ENCODE peak calls at places on chromosomes 5 and 9, in six cellular contexts. D is NCI-H2081; H is NCI-H460; P is CD8-positive, alpha-beta memory T cell; B is NCI-H510A treated with DMSO at 0.1 percent for 48 hours; L is HTR-8/SVneo. W is an unnamed sample.
A peak's percentile ranks its signal among the peaks of the same experiment; 100 is the strongest.

GRCh38 chr9:122265265-122265900 is 701 bp downstream of the MRRF start:
- DNase-seq in D (peak; percentile 47), P (peak; percentile 37), B (peak; percentile 59), H (no peak), L (peak; percentile 6), W (peak; percentile 46)

GRCh38 chr5:51156222-51156621 is 227.0 kb upstream of the ISL1 start:
- DNase-seq in D (no peak), H (no peak), L (no peak), P (no peak), B (no peak), W (no peak)

GRCh38 chr5:20694121-20694520 is 706.1 kb upstream of the CDH18 start:
- DNase-seq in H (no peak), P (no peak), L (no peak), B (no peak), D (no peak), W (no peak)

GRCh38 chr5:1068895-1069719 is 42.8 kb downstream of the SLC12A7 start:
- DNase-seq in P (no peak), D (no peak), H (no peak), L (no peak), B (no peak), W (no peak)

GRCh38 chr5:141094481-141095262 is at the start of gene PCDHB2:
- DNase-seq in B (peak; percentile 42), L (no peak), D (peak; percentile 72), H (peak; percentile 11), P (no peak), W (peak; percentile 29)

GRCh38 chr5:133256276-133256675 is 204.5 kb downstream of the HSPA4 start:
- DNase-seq in B (peak; percentile 43), D (peak; percentile 10), L (no peak), H (no peak), P (no peak), W (no peak)

GRCh38 chr5:68245325-68245724 is 29.8 kb downstream of the PIK3R1 start:
- DNase-seq in H (no peak), B (no peak), D (no peak), P (no peak), L (no peak), W (peak; percentile 44)

GRCh38 chr9:16627967-16628366 is 242.5 kb downstream of the BNC2 start:
- DNase-seq in P (no peak), L (no peak), B (no peak), D (peak; percentile 56), H (no peak), W (peak; percentile 68)

GRCh38 chr5:167934561-167934971 is 356.9 kb upstream of the WWC1 start:
- DNase-seq in D (no peak), B (no peak), H (no peak), L (no peak), P (no peak), W (peak; percentile 82)

GRCh38 chr9:91755761-91756638 is 194.0 kb downstream of the ROR2 start:
- DNase-seq in H (no peak), L (no peak), D (no peak), P (no peak), B (no peak), W (no peak)

GRCh38 chr5:41863871-41864486 is 6.2 kb downstream of the OXCT1 start:
- DNase-seq in D (no peak), B (no peak), L (no peak), H (no peak), P (no peak), W (no peak)

GRCh38 chr5:16934669-16935068 is 1.4 kb downstream of the MYO10 start:
- DNase-seq in P (no peak), L (no peak), D (no peak), B (peak; percentile 56), H (no peak), W (peak; percentile 20)

GRCh38 chr5:18807256-18808193 is 1173.3 kb downstream of the TAF11L14 start:
- DNase-seq in D (no peak), P (no peak), L (no peak), B (no peak), H (no peak), W (no peak)

GRCh38 chr9:2493578-2493977 is 128.0 kb upstream of the VLDLR start:
- DNase-seq in H (no peak), D (no peak), L (no peak), P (no peak), B (no peak), W (no peak)

GRCh38 chr9:129836342-129837007 is 1.2 kb downstream of the USP20 start:
- DNase-seq in D (no peak), H (no peak), P (peak; percentile 28), B (no peak), L (no peak), W (no peak)

GRCh38 chr9:102038006-102038405 is 299.6 kb upstream of the GRIN3A start:
- DNase-seq in B (no peak), P (no peak), H (no peak), D (no peak), L (no peak), W (no peak)

GRCh38 chr5:106759581-106759980 is 911.2 kb downstream of the EFNA5 start:
- DNase-seq in B (no peak), H (no peak), L (no peak), D (no peak), P (no peak), W (no peak)

GRCh38 chr5:9784231-9784630 is 154.1 kb upstream of the TAS2R1 start:
- DNase-seq in L (no peak), D (no peak), H (no peak), P (no peak), B (no peak), W (no peak)

GRCh38 chr9:90890146-90890545 is 88.5 kb downstream of the SYK start:
- DNase-seq in B (no peak), P (no peak), L (peak; percentile 5), H (no peak), D (no peak), W (no peak)

GRCh38 chr9:84697494-84698114 is 28.1 kb downstream of the NTRK2 start:
- DNase-seq in H (peak; percentile 13), L (peak; percentile 10), B (peak; percentile 46), D (peak; percentile 77), P (no peak), W (no peak)

GRCh38 chr9:124779368-124780059 is 2.6 kb downstream of the OLFML2A start:
- DNase-seq in D (no peak), L (peak; percentile 56), P (no peak), H (peak; percentile 39), B (no peak), W (peak; percentile 67)

GRCh38 chr5:135272311-135272805 is 126.7 kb downstream of the MACROH2A1 start:
- DNase-seq in B (no peak), H (no peak), D (no peak), L (no peak), P (no peak), W (no peak)

GRCh38 chr9:85401998-85402397 is 339.8 kb downstream of the AGTPBP1 start:
- DNase-seq in P (no peak), B (no peak), D (peak; percentile 9), L (no peak), H (no peak), W (no peak)

GRCh38 chr9:16032799-16033198 is 480.0 kb downstream of the CCDC171 start:
- DNase-seq in D (no peak), H (no peak), P (no peak), L (peak; percentile 21), B (no peak), W (peak; percentile 54)

GRCh38 chr9:72509635-72510034 is 11.8 kb upstream of the TMC1 start:
- DNase-seq in H (no peak), P (no peak), B (no peak), D (no peak), L (no peak), W (peak; percentile 44)

GRCh38 chr5:139745121-139745799 is 50.3 kb upstream of the PSD2 start:
- DNase-seq in B (no peak), L (peak; percentile 92), P (no peak), D (no peak), H (peak; percentile 29), W (peak; percentile 98)

GRCh38 chr5:2751592-2752021 is at the start of gene IRX2:
- DNase-seq in D (no peak), H (peak; percentile 95), P (no peak), L (no peak), B (no peak), W (no peak)

GRCh38 chr5:110917161-110917875 is 154.2 kb upstream of the TSLP start:
- DNase-seq in L (no peak), B (no peak), D (no peak), P (no peak), H (no peak), W (peak; percentile 15)

GRCh38 chr5:134124289-134125194 is 10.1 kb downstream of the TCF7 start:
- DNase-seq in H (no peak), B (no peak), D (no peak), P (peak; percentile 74), L (no peak), W (peak; percentile 75)

GRCh38 chr9:97696025-97696822 is 916 bp downstream of the XPA start:
- DNase-seq in D (no peak), P (no peak), H (no peak), B (peak; percentile 42), L (no peak), W (no peak)

GRCh38 chr9:130282000-130282700 is 16.6 kb downstream of the HMCN2 start:
- DNase-seq in L (no peak), B (peak; percentile 27), H (no peak), P (no peak), D (peak; percentile 45), W (no peak)